ENCODE peak calls at places on chromosomes 11 and 22, in nine cellular contexts. M, G, T, Z, W, E, L, O and Q are unnamed samples.

GRCh38 chr22:17588606-17589005 is 25.3 kb downstream of the SLC25A18 start:
- DNase-seq in M (no peak), G (no peak), T (no peak), Z (no peak), W (no peak), E (no peak), L (no peak), O (peak), Q (no peak)

GRCh38 chr11:80086496-80087055 is 645.7 kb upstream of the TENM4 start:
- DNase-seq in M (no peak), G (no peak), T (no peak), Z (no peak), W (no peak), E (no peak), L (no peak), O (no peak), Q (no peak)

GRCh38 chr11:60984616-60985015 is 13.1 kb downstream of the CD6 start:
- DNase-seq in M (no peak), G (no peak), T (no peak), Z (no peak), W (no peak), E (no peak), L (no peak), O (no peak), Q (no peak)

GRCh38 chr11:126477526-126478275 is 122.2 kb downstream of the ST3GAL4 start:
- DNase-seq in M (no peak), G (no peak), T (peak), Z (no peak), W (no peak), E (no peak), L (no peak), O (no peak), Q (no peak)

GRCh38 chr11:65384301-65384889 is 1.9 kb upstream of the SLC25A45 start:
- DNase-seq in M (peak), G (no peak), T (no peak), Z (peak), W (no peak), E (peak), L (no peak), O (no peak), Q (peak)

GRCh38 chr22:17366329-17366728 is 2.9 kb upstream of the CECR2 start:
- DNase-seq in M (no peak), G (no peak), T (no peak), Z (no peak), W (no peak), E (no peak), L (no peak), O (no peak), Q (no peak)

GRCh38 chr11:3964935-3965511 is 109.6 kb downstream of the STIM1 start:
- DNase-seq in M (no peak), G (no peak), T (no peak), Z (no peak), W (no peak), E (no peak), L (no peak), O (no peak), Q (no peak)

GRCh38 chr11:75240381-75241035 is at the start of gene TPBGL:
- DNase-seq in M (peak), G (peak), T (no peak), Z (no peak), W (no peak), E (no peak), L (no peak), O (peak), Q (no peak)

GRCh38 chr22:50419116-50419515 is 55.7 kb downstream of the SBF1 start:
- DNase-seq in M (no peak), G (no peak), T (no peak), Z (no peak), W (no peak), E (no peak), L (no peak), O (no peak), Q (no peak)

GRCh38 chr11:28539239-28540025 is 431.2 kb downstream of the METTL15 start:
- DNase-seq in M (no peak), G (no peak), T (no peak), Z (no peak), W (no peak), E (no peak), L (no peak), O (no peak), Q (peak)

GRCh38 chr11:47257518-47258316 is at the start of gene NR1H3:
- DNase-seq in M (peak), G (peak), T (peak), Z (peak), W (peak), E (peak), L (peak), O (peak), Q (peak)

GRCh38 chr11:77130763-77131513 is 2.9 kb downstream of the MYO7A start:
- DNase-seq in M (peak), G (peak), T (no peak), Z (peak), W (no peak), E (peak), L (no peak), O (no peak), Q (peak)

GRCh38 chr11:95764267-95764898 is 25.2 kb downstream of the FAM76B start:
- DNase-seq in M (peak), G (peak), T (peak), Z (peak), W (no peak), E (peak), L (no peak), O (no peak), Q (peak)

GRCh38 chr22:46432164-46433068 is 96.9 kb downstream of the TRMU start:
- DNase-seq in M (no peak), G (no peak), T (no peak), Z (no peak), W (no peak), E (no peak), L (no peak), O (no peak), Q (no peak)

GRCh38 chr22:46293591-46294260 is 2.9 kb upstream of the GTSE1 start:
- DNase-seq in M (no peak), G (no peak), T (peak), Z (peak), W (peak), E (no peak), L (no peak), O (peak), Q (peak)

GRCh38 chr11:9313648-9314290 is 624 bp downstream of the TMEM41B start:
- DNase-seq in M (peak), G (peak), T (peak), Z (peak), W (no peak), E (peak), L (no peak), O (no peak), Q (peak)

GRCh38 chr11:123407124-123407995 is 22.7 kb upstream of the GRAMD1B start:
- DNase-seq in M (peak), G (peak), T (peak), Z (peak), W (no peak), E (peak), L (no peak), O (no peak), Q (peak)

GRCh38 chr22:42931421-42932196 is 74.5 kb upstream of the ARFGAP3 start:
- DNase-seq in M (peak), G (no peak), T (peak), Z (no peak), W (no peak), E (peak), L (no peak), O (peak), Q (peak)

GRCh38 chr11:95994340-95994728 is 70.4 kb upstream of the MTMR2 start:
- DNase-seq in M (no peak), G (no peak), T (no peak), Z (no peak), W (no peak), E (no peak), L (no peak), O (no peak), Q (no peak)

GRCh38 chr11:8102965-8103364 is 22.0 kb downstream of the TUB start:
- DNase-seq in M (no peak), G (no peak), T (no peak), Z (no peak), W (no peak), E (no peak), L (no peak), O (peak), Q (no peak)

GRCh38 chr11:2196970-2197770 is 25.6 kb upstream of the TH start:
- DNase-seq in M (peak), G (peak), T (peak), Z (peak), W (peak), E (peak), L (peak), O (peak), Q (peak)

GRCh38 chr11:19433367-19433766 is 192.6 kb upstream of the E2F8 start:
- DNase-seq in M (no peak), G (no peak), T (no peak), Z (no peak), W (no peak), E (no peak), L (no peak), O (no peak), Q (no peak)

GRCh38 chr11:93857413-93858185 is 7.2 kb upstream of the VSTM5 start:
- DNase-seq in M (no peak), G (no peak), T (no peak), Z (peak), W (no peak), E (no peak), L (peak), O (no peak), Q (peak)

GRCh38 chr11:77471520-77472234 is 2.2 kb downstream of the PAK1 start:
- DNase-seq in M (peak), G (peak), T (peak), Z (no peak), W (no peak), E (no peak), L (no peak), O (no peak), Q (no peak)

GRCh38 chr11:102471474-102471873 is 18.9 kb upstream of the TMEM123 start:
- DNase-seq in M (no peak), G (no peak), T (no peak), Z (no peak), W (no peak), E (no peak), L (no peak), O (no peak), Q (no peak)

GRCh38 chr22:26579331-26579886 is 10.5 kb downstream of the TPST2 start:
- DNase-seq in M (no peak), G (no peak), T (peak), Z (no peak), W (peak), E (no peak), L (no peak), O (peak), Q (no peak)

GRCh38 chr11:93710239-93710638 is 31.1 kb downstream of the TAF1D start:
- DNase-seq in M (no peak), G (no peak), T (no peak), Z (no peak), W (no peak), E (no peak), L (no peak), O (no peak), Q (no peak)

GRCh38 chr22:44746061-44746789 is 6.2 kb upstream of the ARHGAP8 start:
- DNase-seq in M (peak), G (no peak), T (no peak), Z (no peak), W (no peak), E (no peak), L (no peak), O (no peak), Q (no peak)

GRCh38 chr11:118605116-118605867 is 2.1 kb upstream of the PHLDB1 start:
- DNase-seq in M (peak), G (peak), T (peak), Z (peak), W (no peak), E (peak), L (peak), O (peak), Q (peak)
- H3K4me3 ChIP-seq in M (no peak), G (no peak), T (no peak), Z (no peak), W (no peak), E (no peak), L (no peak), O (no peak), Q (no peak)

GRCh38 chr11:112784323-112785073 is 176.7 kb upstream of the NCAM1 start:
- DNase-seq in M (peak), G (peak), T (no peak), Z (peak), W (no peak), E (peak), L (peak), O (no peak), Q (peak)
- TF ChIP-seq CTCF in M (peak), G (no peak), T (no peak), Z (no peak), W (no peak), E (peak), L (no peak), O (no peak), Q (no peak)

GRCh38 chr11:16985297-16985696 is 28.9 kb downstream of the PLEKHA7 start:
- DNase-seq in M (no peak), G (peak), T (no peak), Z (no peak), W (peak), E (no peak), L (no peak), O (no peak), Q (no peak)
- H3K4me3 ChIP-seq in M (no peak), G (no peak), T (no peak), Z (no peak), W (no peak), E (no peak), L (no peak), O (no peak), Q (no peak)

GRCh38 chr22:22693531-22693884 is 49.1 kb downstream of the GGTLC2 start:
- DNase-seq in M (no peak), G (no peak), T (no peak), Z (no peak), W (no peak), E (no peak), L (no peak), O (no peak), Q (no peak)

GRCh38 chr22:22694106-22694505 is 49.7 kb downstream of the GGTLC2 start:
- DNase-seq in M (no peak), G (no peak), T (no peak), Z (no peak), W (no peak), E (no peak), L (no peak), O (no peak), Q (peak)

GRCh38 chr22:22691716-22692701 is 47.6 kb downstream of the GGTLC2 start:
- DNase-seq in M (peak), G (peak), T (peak), Z (no peak), W (no peak), E (peak), L (no peak), O (no peak), Q (peak)

GRCh38 chr22:22691055-22691454 is 46.6 kb downstream of the GGTLC2 start:
- DNase-seq in M (peak), G (no peak), T (no peak), Z (no peak), W (no peak), E (peak), L (no peak), O (no peak), Q (no peak)

DNA sequence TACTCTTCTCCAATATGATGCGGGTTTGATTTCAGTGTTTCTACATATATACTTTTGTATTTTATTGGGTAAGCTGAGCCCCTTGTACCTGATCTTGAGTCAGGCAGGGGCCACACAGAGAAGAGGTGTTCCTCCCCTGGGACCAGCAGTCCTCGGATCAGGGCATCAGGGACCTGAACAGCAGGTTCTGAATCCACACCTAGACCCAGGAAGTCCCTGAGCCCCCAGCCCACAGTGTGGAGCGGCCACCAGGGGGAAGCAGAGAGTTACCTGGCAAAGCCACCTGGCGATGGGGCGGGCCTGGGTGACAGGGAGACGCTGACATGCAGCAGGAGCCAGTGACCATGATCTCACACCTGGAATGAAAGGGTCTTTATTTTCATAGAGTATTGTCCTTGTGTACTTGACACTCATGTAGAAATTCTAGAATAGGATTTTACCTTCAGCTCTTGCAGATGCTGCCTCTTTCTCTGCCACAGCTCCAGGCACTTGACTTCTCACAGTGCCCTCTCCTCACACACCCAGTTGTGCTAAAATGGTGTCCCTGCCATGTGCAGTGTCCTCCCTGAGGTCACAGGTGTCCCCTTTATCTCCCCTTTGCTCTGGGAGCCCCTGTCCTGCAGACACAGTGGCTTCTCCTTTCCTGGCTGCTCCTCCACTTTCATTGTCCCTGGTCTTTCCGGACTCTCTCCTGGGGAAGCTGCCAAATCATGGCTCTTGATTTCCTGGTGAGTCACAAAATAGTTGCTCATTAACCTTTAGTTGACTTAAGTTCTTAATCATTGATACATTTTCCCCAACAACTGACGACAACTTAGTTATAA is 48.5 kb downstream of the GGTLC2 start:
- DNase-seq in M (peak), G (peak), T (peak), Z (peak), W (no peak), E (peak), L (no peak), O (peak), Q (peak)
- TF ChIP-seq CTCF in M (peak), G (peak), T (peak), Z (peak), W (peak), E (peak), L (no peak), O (peak), Q (peak)

DNA sequence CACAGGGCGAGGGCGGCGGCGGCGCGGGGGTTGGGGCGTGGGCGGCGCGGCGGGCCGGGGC is at the start of gene RTN4R:
- DNase-seq in M (no peak), G (no peak), T (no peak), Z (no peak), W (no peak), E (no peak), L (no peak), O (no peak), Q (no peak)
- H3K4me3 ChIP-seq in M (peak), G (peak), T (peak), Z (no peak), W (peak), E (no peak), L (peak), O (peak), Q (no peak)

GRCh38 chr11:111353776-111354600 is 25.1 kb downstream of the POU2AF1 start:
- DNase-seq in M (no peak), G (no peak), T (no peak), Z (no peak), W (no peak), E (no peak), L (no peak), O (no peak), Q (no peak)

GRCh38 chr11:111351374-111352081 is 27.5 kb downstream of the POU2AF1 start:
- DNase-seq in M (no peak), G (no peak), T (no peak), Z (no peak), W (no peak), E (no peak), L (no peak), O (no peak), Q (no peak)

GRCh38 chr11:111354601-111354891 is 24.5 kb downstream of the POU2AF1 start:
- DNase-seq in M (no peak), G (no peak), T (no peak), Z (no peak), W (no peak), E (no peak), L (no peak), O (no peak), Q (no peak)

GRCh38 chr11:111352235-111352746 is 26.8 kb downstream of the POU2AF1 start:
- DNase-seq in M (no peak), G (no peak), T (no peak), Z (no peak), W (no peak), E (no peak), L (no peak), O (no peak), Q (no peak)

GRCh38 chr11:111352935-111353695 is 26.0 kb downstream of the POU2AF1 start:
- DNase-seq in M (no peak), G (no peak), T (no peak), Z (no peak), W (no peak), E (no peak), L (no peak), O (no peak), Q (no peak)
- TF ChIP-seq CTCF in M (no peak), G (no peak), T (no peak), Z (no peak), W (no peak), E (no peak), L (no peak), O (peak), Q (no peak)

DNA sequence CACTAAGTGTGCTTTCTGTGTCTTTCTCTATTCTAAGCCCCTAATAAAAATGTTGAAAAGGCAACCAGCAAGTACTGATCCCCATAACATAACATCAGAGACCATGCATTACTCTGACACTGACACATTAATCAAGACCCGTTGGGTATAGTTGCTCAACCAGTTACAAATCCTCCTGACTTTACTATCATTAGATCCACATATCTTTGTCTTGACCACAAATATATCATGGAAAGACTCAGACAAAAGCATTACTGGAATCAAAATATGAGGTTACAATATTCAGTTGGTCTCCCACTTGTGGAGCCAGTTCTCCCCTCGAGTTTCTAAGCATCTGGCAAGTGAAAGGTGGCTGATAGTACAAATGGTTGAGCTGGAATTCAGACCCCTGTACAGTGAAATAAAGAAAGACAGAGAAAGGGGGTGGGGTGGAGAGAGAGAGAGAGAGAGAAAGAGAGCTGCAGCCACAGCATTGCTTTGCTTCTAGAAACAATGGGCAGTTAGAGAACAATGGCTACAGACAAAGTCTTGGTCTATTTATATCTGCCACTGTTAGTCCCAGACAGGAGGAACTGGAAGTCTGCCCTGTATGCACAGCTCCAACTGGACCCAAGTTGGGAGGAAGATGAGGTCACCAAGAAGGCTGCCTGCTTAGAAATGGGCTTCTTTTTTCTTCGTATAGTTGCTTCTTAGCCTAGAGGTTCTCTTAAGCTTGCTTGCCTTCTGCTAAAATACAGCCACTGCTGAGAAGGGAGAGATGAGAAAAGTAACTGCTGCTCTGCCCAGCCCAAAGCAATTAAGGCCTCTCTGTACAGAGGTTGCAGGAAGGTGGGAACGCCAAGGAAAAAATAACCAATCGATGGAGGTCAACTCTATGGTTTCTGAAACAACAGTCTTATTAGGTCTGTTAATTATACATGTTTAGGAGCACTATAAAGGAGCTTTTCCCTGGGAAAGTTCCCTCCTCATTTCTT is 85.5 kb downstream of the ETS1 start:
- DNase-seq in M (peak), G (no peak), T (peak), Z (peak), W (no peak), E (peak), L (no peak), O (no peak), Q (peak)
- H3K4me3 ChIP-seq in M (no peak), G (no peak), T (no peak), Z (no peak), W (no peak), E (peak), L (no peak), O (no peak), Q (no peak)